ENCODE peak calls at places on chromosomes 1 and 21, in four cellular contexts. W is mesendoderm, J is IMR-90, K is neuronal stem cell. U is an unnamed sample.
A peak's percentile ranks its signal among the peaks of the same experiment; 100 is the strongest.

GRCh38 chr1:231937013-231937754 is 310.6 kb downstream of the DISC1 start:
- DNase-seq in W (no peak), J (no peak), K (no peak), U (no peak)

GRCh38 chr1:59072017-59072947 is 224.6 kb upstream of the FGGY start:
- DNase-seq in W (peak; percentile 45), J (peak; percentile 4), K (no peak), U (peak; percentile 65)

GRCh38 chr21:44983421-44984206 is 43.8 kb downstream of the SLX9 start:
- DNase-seq in W (no peak), J (no peak), K (no peak), U (no peak)

GRCh38 chr1:63668298-63668697 is 75.1 kb downstream of the PGM1 start:
- DNase-seq in W (no peak), J (peak; percentile 48), K (no peak), U (no peak)

GRCh38 chr1:202807926-202808757 is at the start of gene KDM5B:
- DNase-seq in W (peak; percentile 87), J (peak; percentile 78), K (peak; percentile 73), U (peak; percentile 81)

GRCh38 chr1:178278135-178278534 is 184.2 kb downstream of the RASAL2 start:
- DNase-seq in W (no peak), J (no peak), K (no peak), U (no peak)

GRCh38 chr1:186093437-186093836 is 281.6 kb downstream of the TPR start:
- DNase-seq in W (no peak), J (peak; percentile 38), K (no peak), U (no peak)

GRCh38 chr21:43873673-43874072 is 8.7 kb downstream of the AGPAT3 start:
- DNase-seq in W (no peak), J (no peak), K (no peak), U (no peak)

GRCh38 chr1:96075704-96076455 is 645.7 kb upstream of the PTBP2 start:
- DNase-seq in W (no peak), J (no peak), K (no peak), U (no peak)

GRCh38 chr1:236142358-236143103 is at the start of gene GPR137B:
- DNase-seq in W (peak; percentile 47), J (peak; percentile 54), K (peak; percentile 43), U (peak; percentile 64)

GRCh38 chr1:38210612-38211177 is 164.1 kb upstream of the POU3F1 start:
- DNase-seq in W (no peak), J (no peak), K (no peak), U (no peak)

GRCh38 chr1:38209986-38210385 is 163.4 kb upstream of the POU3F1 start:
- DNase-seq in W (no peak), J (no peak), K (no peak), U (no peak)

GRCh38 chr1:38208720-38209632 is 162.4 kb upstream of the POU3F1 start:
- DNase-seq in W (no peak), J (no peak), K (no peak), U (no peak)

GRCh38 chr1:38217316-38217715 is 170.7 kb upstream of the POU3F1 start:
- DNase-seq in W (no peak), J (no peak), K (no peak), U (no peak)

DNA sequence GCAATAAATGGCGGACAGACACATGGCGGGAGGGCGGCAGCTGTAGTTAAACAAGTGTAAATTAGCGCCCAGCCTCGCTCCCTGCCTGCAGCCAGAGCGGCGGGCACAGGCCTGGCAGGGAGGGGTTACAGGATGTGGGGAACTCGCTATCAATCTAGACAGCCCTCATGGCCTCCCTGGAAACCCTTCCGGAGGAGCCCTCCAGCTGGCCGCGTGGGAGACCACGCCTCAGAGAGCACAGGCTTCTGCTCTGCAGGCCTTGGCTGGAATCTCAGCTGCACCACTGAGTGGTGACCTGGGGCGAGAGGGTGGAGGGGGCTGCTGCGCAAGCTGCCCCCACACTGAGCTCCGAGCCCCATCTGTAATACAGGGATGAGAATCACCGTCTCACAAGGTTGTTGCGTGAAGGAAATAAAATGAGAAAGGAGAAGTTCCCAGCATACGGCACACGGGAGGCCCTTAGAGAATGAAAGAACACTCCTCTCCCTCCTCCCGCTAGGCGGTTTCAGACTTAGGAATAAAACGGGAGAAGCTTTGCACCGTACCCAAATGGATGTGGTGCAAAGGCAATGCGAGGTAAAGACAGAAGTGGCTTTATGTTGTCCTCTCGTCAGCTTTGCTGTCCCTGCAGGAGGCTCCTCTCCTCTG is 167.3 kb upstream of the POU3F1 start:
- DNase-seq in W (no peak), J (no peak), K (no peak), U (no peak)
- H3K18ac ChIP-seq in W (no peak overlapping the region), J (no peak overlapping the region), K (no peak overlapping the region), U (no peak overlapping the region)

GRCh38 chr1:181153634-181153961 is 65.1 kb downstream of the IER5 start:
- DNase-seq in W (no peak), J (no peak), K (no peak), U (no peak)

GRCh38 chr1:181155339-181155738 is 66.8 kb downstream of the IER5 start:
- DNase-seq in W (no peak), J (peak; percentile 24), K (no peak), U (no peak)

GRCh38 chr1:181150842-181151241 is 62.3 kb downstream of the IER5 start:
- DNase-seq in W (no peak), J (no peak), K (no peak), U (no peak)

GRCh38 chr1:181151378-181152326 is 63.2 kb downstream of the IER5 start:
- DNase-seq in W (peak; percentile 73), J (peak; percentile 51), K (no peak), U (no peak)

GRCh38 chr1:181152892-181153633 is 64.6 kb downstream of the IER5 start:
- DNase-seq in W (peak; percentile 97), J (peak; percentile 94), K (no peak), U (no peak)
- H3K18ac ChIP-seq in W (no peak overlapping the region), J (peak overlapping the region; percentile 39), K (no peak overlapping the region), U (no peak overlapping the region)

DNA sequence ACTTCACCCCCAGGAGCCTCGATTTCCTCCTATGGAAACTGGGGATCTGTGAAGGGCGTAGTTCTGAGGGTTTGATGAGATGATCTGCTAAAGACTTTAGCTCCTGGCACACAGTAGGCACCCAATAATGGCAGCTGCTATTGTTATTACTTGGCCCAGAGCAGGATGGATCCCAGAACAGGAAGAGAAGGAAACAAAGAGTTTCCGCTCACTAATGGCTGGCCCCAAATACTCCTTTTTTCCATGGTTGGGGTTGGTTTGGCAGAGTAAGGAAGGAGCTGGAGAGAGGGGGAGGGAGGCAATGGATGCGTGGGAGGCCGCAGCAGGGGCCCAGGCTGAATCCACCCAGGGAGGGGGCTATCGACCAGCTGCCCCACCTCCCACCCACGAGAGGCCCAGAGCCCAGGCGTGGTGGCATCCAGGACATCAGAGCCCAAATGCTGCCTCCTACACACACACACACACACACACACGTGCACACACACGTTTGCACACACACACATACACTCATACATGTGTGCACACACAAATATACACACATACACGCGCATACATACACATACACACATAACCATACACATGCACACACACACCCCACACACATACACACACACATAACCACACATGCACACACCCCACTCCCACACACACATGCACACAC is 25.0 kb downstream of the C1QB start:
- DNase-seq in W (no peak), J (no peak), K (no peak), U (no peak)
- H3K18ac ChIP-seq in W (no peak overlapping the region), J (no peak overlapping the region), K (peak overlapping the region; percentile 81), U (no peak overlapping the region)

DNA sequence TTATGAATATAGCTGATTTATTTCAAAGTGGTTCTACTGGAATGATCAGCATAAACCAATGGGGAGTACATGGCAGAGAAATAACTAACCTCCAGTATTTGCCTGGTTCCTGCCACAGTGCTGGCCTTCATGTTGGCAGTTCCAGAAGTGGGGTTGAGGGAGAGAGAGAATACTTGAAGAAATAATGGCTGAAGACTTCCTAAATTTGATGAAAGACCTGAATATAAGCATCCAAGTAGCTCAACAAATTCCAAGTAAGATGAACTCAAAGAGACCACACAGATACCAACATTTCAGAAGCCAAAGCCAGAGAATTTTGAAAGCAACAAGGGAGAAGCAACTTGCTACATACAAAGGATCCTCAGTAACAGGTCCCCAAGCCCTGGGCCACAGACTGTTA is 34.3 kb downstream of the S100B start:
- DNase-seq in W (no peak), J (no peak), K (no peak), U (no peak)
- H3K18ac ChIP-seq in W (no peak overlapping the region), J (no peak overlapping the region), K (no peak overlapping the region), U (no peak overlapping the region)

GRCh38 chr1:160108888-160109662 is 6.5 kb upstream of the ATP1A2 start:
- DNase-seq in W (peak; percentile 88), J (peak; percentile 52), K (no peak), U (no peak)
- H3K18ac ChIP-seq in W (no peak overlapping the region), J (no peak overlapping the region), K (peak overlapping the region; percentile 79), U (peak overlapping the region; percentile 49)

DNA sequence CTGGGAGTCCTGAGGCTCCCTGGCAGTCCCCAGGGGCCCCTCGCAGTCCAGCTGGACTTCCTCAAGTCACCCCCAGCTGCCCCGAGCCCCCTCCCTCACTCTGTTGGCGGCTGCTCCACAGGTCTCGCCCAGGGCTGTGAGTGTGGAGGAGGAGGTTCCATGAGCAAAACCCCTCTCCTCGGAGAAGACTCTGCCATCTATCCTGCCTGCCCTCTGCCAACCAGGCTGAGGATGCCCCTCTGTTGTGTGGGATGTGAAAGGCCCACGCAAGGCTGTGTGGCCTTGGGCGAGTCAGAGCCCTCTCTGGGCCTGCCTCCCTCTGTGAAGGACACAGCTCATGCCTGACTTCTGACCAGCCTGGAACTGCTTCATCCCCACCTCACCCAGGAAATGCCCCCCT is 398 bp upstream of the EDN2 start:
- DNase-seq in W (no peak), J (no peak), K (no peak), U (no peak)
- H3K18ac ChIP-seq in W (no peak overlapping the region), J (peak overlapping the region; percentile 68), K (peak overlapping the region; percentile 77), U (no peak overlapping the region)

DNA sequence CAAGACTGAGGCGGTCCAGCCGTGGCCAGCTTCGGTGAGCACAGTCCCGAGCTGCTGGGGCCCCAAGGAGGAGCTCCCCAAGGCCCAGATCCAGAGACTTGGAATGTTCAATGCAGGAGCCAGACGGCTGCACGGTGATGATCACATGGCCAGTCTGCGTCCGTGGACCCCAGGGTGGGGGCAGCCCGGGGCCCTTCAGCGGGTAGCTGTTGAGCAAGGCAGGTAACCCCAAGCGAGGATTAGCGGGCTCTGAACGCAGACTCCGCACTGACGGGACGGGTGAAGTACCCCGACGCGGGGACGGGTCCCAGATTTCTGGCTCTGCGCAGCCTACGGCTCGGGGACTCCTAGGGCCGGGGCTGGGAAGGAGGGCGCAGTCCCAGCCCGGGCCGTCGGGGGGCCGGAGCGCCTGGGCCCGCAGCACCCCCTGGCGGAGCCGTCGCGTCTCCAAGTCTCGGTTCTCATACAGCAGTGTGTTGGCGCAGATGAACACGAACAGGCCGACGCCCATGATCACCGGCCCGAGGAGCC is 2.7 kb downstream of the TMEM200B start:
- DNase-seq in W (peak; percentile 89), J (peak; percentile 16), K (peak; percentile 44), U (peak; percentile 85)
- H3K18ac ChIP-seq in W (peak overlapping the region; percentile 86), J (no peak overlapping the region), K (peak overlapping the region; percentile 76), U (peak overlapping the region; percentile 16)

GRCh38 chr1:55040083-55040952 is 970 bp downstream of the PCSK9 start:
- DNase-seq in W (peak; percentile 29), J (no peak), K (no peak), U (no peak)
- H3K18ac ChIP-seq in W (no peak overlapping the region), J (no peak overlapping the region), K (peak overlapping the region; percentile 98), U (no peak overlapping the region)